ENCODE peak calls at places on chromosomes 5 and 9, in nine cellular contexts. M, G, C, A, F, U, O, Q and Y are unnamed samples.

GRCh38 chr9:105088499-105088898 is 156.0 kb upstream of the SLC44A1 start:
- DNase-seq in G (no peak), A (no peak), U (no peak), C (no peak), F (no peak), O (no peak), Q (no peak), M (no peak), Y (no peak)

GRCh38 chr5:126875303-126875785 is 98.4 kb downstream of the LMNB1 start:
- DNase-seq in F (no peak), A (no peak), U (no peak), Q (no peak), M (no peak), G (no peak), O (no peak), C (no peak), Y (no peak)

GRCh38 chr5:125874717-125875116 is 548.5 kb upstream of the GRAMD2B start:
- DNase-seq in G (no peak), A (no peak), O (no peak), Q (no peak), C (no peak), U (no peak), F (no peak), M (no peak), Y (no peak)

GRCh38 chr5:36723921-36724320 is 117.5 kb downstream of the SLC1A3 start:
- DNase-seq in C (peak; percentile 63), G (no peak), A (peak; percentile 54), Q (no peak), U (no peak), O (no peak), M (no peak), F (no peak), Y (no peak)

GRCh38 chr9:113275147-113276131 is at the start of the genes CDC26 and PRPF4:
- DNase-seq in M (peak; percentile 98), O (peak; percentile 94), A (peak; percentile 97), C (peak; percentile 97), G (peak; percentile 98), F (peak; percentile 95), U (peak; percentile 99), Q (peak; percentile 97), Y (peak; percentile 67)

GRCh38 chr9:115674091-115674490 is 479.5 kb upstream of the PAPPA start:
- DNase-seq in Q (no peak), U (peak; percentile 41), O (no peak), G (no peak), A (no peak), C (no peak), F (no peak), M (no peak), Y (no peak)

GRCh38 chr9:133634024-133634691 is 2.0 kb upstream of the DBH start:
- DNase-seq in Q (no peak), C (no peak), A (no peak), U (no peak), M (no peak), G (no peak), O (no peak), F (no peak), Y (no peak)

GRCh38 chr5:81785311-81785710 is 34.4 kb upstream of the SSBP2 start:
- DNase-seq in M (no peak), C (no peak), O (no peak), Q (no peak), G (no peak), A (no peak), F (no peak), U (no peak), Y (no peak)

GRCh38 chr9:21267806-21268657 is 28.2 kb upstream of the IFNA14 start:
- DNase-seq in F (no peak), M (no peak), O (no peak), A (no peak), G (no peak), U (no peak), Q (no peak), C (peak; percentile 22), Y (no peak)

GRCh38 chr9:92359380-92360007 is 33.7 kb downstream of the CENPP start:
- DNase-seq in M (no peak), A (no peak), G (no peak), C (no peak), F (no peak), U (no peak), Q (no peak), O (no peak), Y (no peak)

GRCh38 chr5:88804444-88804843 is 78.5 kb downstream of the MEF2C start:
- DNase-seq in G (no peak), M (no peak), F (no peak), C (no peak), A (no peak), O (no peak), U (no peak), Q (no peak), Y (no peak)

GRCh38 chr9:8486095-8486494 is 686.5 kb upstream of the DMAC1 start:
- DNase-seq in F (no peak), Q (no peak), C (no peak), U (no peak), O (no peak), A (no peak), M (peak; percentile 13), G (no peak), Y (no peak)

GRCh38 chr5:176355400-176356178 is 6.0 kb downstream of the KIAA1191 start:
- DNase-seq in U (no peak), F (peak; percentile 25), A (no peak), Q (no peak), M (no peak), O (no peak), C (no peak), G (no peak), Y (no peak)

GRCh38 chr9:101465330-101465915 is 29.8 kb upstream of the ALDOB start:
- DNase-seq in A (no peak), U (peak; percentile 80), O (no peak), Q (no peak), M (peak; percentile 61), C (no peak), F (peak; percentile 36), G (peak; percentile 77), Y (no peak)

GRCh38 chr9:78213696-78214095 is 22.2 kb upstream of the CEP78 start:
- DNase-seq in G (peak; percentile 44), U (peak; percentile 21), M (peak; percentile 45), A (peak; percentile 29), F (no peak), Q (no peak), C (no peak), O (no peak), Y (no peak)

GRCh38 chr9:68925175-68925574 is 88.7 kb downstream of the PRKACG start:
- DNase-seq in G (no peak), U (no peak), F (no peak), O (no peak), A (no peak), Q (no peak), C (no peak), M (no peak), Y (no peak)

GRCh38 chr5:87121315-87122170 is 146.1 kb upstream of the RASA1 start:
- DNase-seq in G (peak; percentile 62), Q (no peak), A (peak; percentile 40), C (peak; percentile 35), M (peak; percentile 74), F (peak; percentile 10), U (peak; percentile 92), O (peak; percentile 65), Y (peak; percentile 51)

GRCh38 chr9:132094314-132094791 is 14.7 kb upstream of the MED27 start:
- DNase-seq in C (no peak), M (peak; percentile 47), F (no peak), Q (no peak), O (peak; percentile 41), A (no peak), U (peak; percentile 81), G (no peak), Y (no peak)

GRCh38 chr5:100424017-100424416 is 111.2 kb upstream of the FAM174A start:
- DNase-seq in M (no peak), Q (no peak), U (no peak), A (no peak), O (no peak), F (no peak), G (no peak), C (no peak), Y (no peak)

GRCh38 chr5:171479776-171480125 is 60.3 kb downstream of the FGF18 start:
- DNase-seq in C (no peak), O (no peak), Q (no peak), G (no peak), U (no peak), M (no peak), F (no peak), A (no peak), Y (no peak)

GRCh38 chr5:82405618-82406199 is 127.6 kb upstream of the RPS23 start:
- DNase-seq in Q (no peak), F (no peak), O (peak; percentile 97), U (peak; percentile 97), G (peak; percentile 91), M (peak; percentile 98), C (no peak), A (no peak), Y (no peak)

GRCh38 chr5:139295692-139296091 is 2.2 kb downstream of the MATR3 start:
- DNase-seq in C (no peak), G (no peak), F (no peak), A (no peak), Q (no peak), U (no peak), O (no peak), M (no peak), Y (no peak)

GRCh38 chr5:176446884-176447537 is 1.2 kb upstream of the FAF2 start:
- DNase-seq in M (no peak), Q (peak; percentile 25), G (no peak), F (no peak), O (no peak), U (peak; percentile 5), A (no peak), C (peak; percentile 26), Y (no peak)

GRCh38 chr5:72540759-72541438 is 33.7 kb upstream of the ZNF366 start:
- DNase-seq in O (no peak), M (no peak), G (no peak), U (no peak), Q (no peak), F (no peak), C (no peak), A (no peak), Y (no peak)

GRCh38 chr5:74064911-74065310 is 438.9 kb downstream of the ARHGEF28 start:
- DNase-seq in Q (no peak), C (no peak), M (no peak), G (no peak), F (no peak), A (no peak), O (no peak), U (no peak), Y (no peak)

GRCh38 chr5:43121565-43122484 is 1.1 kb downstream of the ZNF131 start:
- DNase-seq in A (peak; percentile 41), F (peak; percentile 38), U (peak; percentile 66), M (peak; percentile 28), G (peak; percentile 57), C (peak; percentile 32), O (peak; percentile 22), Q (peak; percentile 19), Y (no peak)

GRCh38 chr9:15249042-15249818 is 57.8 kb downstream of the TTC39B start:
- DNase-seq in C (no peak), U (peak; percentile 69), G (peak; percentile 68), F (no peak), O (peak; percentile 23), M (peak; percentile 14), Q (no peak), A (no peak), Y (no peak)

GRCh38 chr9:110170728-110171257 is 37.2 kb downstream of the C9orf152 start:
- DNase-seq in U (no peak), M (no peak), O (no peak), C (no peak), G (no peak), F (no peak), A (no peak), Q (no peak), Y (no peak)

GRCh38 chr9:126677188-126678084 is 63.7 kb downstream of the LMX1B start:
- DNase-seq in O (no peak), G (no peak), Q (no peak), C (no peak), M (no peak), F (no peak), U (no peak), A (no peak), Y (no peak)